ENCODE peak calls at places on chromosomes 4 and X, in five cellular contexts. One of them, this sample, is unnamed.
A peak's percentile ranks its signal among the peaks of the same experiment; 100 is the strongest.

GRCh38 chrX:24838624-24839023 is 144.9 kb downstream of the POLA1 start:
- DNase-seq in right atrium auricular region: no peak
- DNase-seq in pancreas: no peak
- DNase-seq in kidney epithelial cell: no peak
- DNase-seq in colonic mucosa: peak; percentile 21
- DNase-seq in this sample: peak; percentile 54

GRCh38 chrX:153643431-153644351 is 3.3 kb upstream of the DUSP9 start:
- DNase-seq in pancreas: peak; percentile 65
- DNase-seq in right atrium auricular region: no peak
- DNase-seq in colonic mucosa: peak; percentile 12
- DNase-seq in kidney epithelial cell: no peak
- DNase-seq in this sample: no peak

GRCh38 chr4:42843694-42844093 is 48.8 kb upstream of the GRXCR1 start:
- DNase-seq in colonic mucosa: no peak
- DNase-seq in kidney epithelial cell: no peak
- DNase-seq in right atrium auricular region: no peak
- DNase-seq in pancreas: no peak
- DNase-seq in this sample: no peak

GRCh38 chrX:146863566-146863965 is 49.0 kb upstream of the CXorf51A start:
- DNase-seq in colonic mucosa: no peak
- DNase-seq in pancreas: no peak
- DNase-seq in kidney epithelial cell: no peak
- DNase-seq in right atrium auricular region: no peak
- DNase-seq in this sample: no peak

GRCh38 chrX:26203556-26203955 is 11.3 kb downstream of the MAGEB6 start:
- DNase-seq in right atrium auricular region: no peak
- DNase-seq in kidney epithelial cell: no peak
- DNase-seq in colonic mucosa: no peak
- DNase-seq in pancreas: no peak
- DNase-seq in this sample: no peak

GRCh38 chrX:109733658-109734022 is 583 bp upstream of the ACSL4 start:
- DNase-seq in colonic mucosa: no peak
- DNase-seq in kidney epithelial cell: no peak
- DNase-seq in right atrium auricular region: no peak
- DNase-seq in pancreas: no peak
- DNase-seq in this sample: no peak

GRCh38 chr4:98938386-98938785 is 9.5 kb upstream of the EIF4E start:
- DNase-seq in right atrium auricular region: no peak
- DNase-seq in pancreas: no peak
- DNase-seq in colonic mucosa: no peak
- DNase-seq in kidney epithelial cell: no peak
- DNase-seq in this sample: no peak

GRCh38 chr4:91256751-91257150 is 1047.0 kb upstream of the GRID2 start:
- DNase-seq in kidney epithelial cell: no peak
- DNase-seq in pancreas: no peak
- DNase-seq in colonic mucosa: no peak
- DNase-seq in right atrium auricular region: no peak
- DNase-seq in this sample: no peak

GRCh38 chr4:123709336-123709735 is 312.7 kb downstream of the SPRY1 start:
- DNase-seq in colonic mucosa: peak; percentile 20
- DNase-seq in pancreas: no peak
- DNase-seq in kidney epithelial cell: no peak
- DNase-seq in right atrium auricular region: no peak
- DNase-seq in this sample: no peak

GRCh38 chrX:119237526-119238035 is 1.5 kb downstream of the PGRMC1 start:
- DNase-seq in right atrium auricular region: no peak
- DNase-seq in colonic mucosa: no peak
- DNase-seq in kidney epithelial cell: no peak
- DNase-seq in pancreas: no peak
- DNase-seq in this sample: peak; percentile 5

GRCh38 chr4:1511441-1512041 is 105.3 kb upstream of the NKX1-1 start:
- DNase-seq in colonic mucosa: peak; percentile 30
- DNase-seq in right atrium auricular region: peak; percentile 67
- DNase-seq in kidney epithelial cell: no peak
- DNase-seq in pancreas: peak; percentile 40
- DNase-seq in this sample: peak; percentile 22

GRCh38 chr4:88660446-88661294 is 37.0 kb downstream of the NAP1L5 start:
- DNase-seq in colonic mucosa: peak; percentile 29
- DNase-seq in kidney epithelial cell: no peak
- DNase-seq in pancreas: no peak
- DNase-seq in right atrium auricular region: no peak
- DNase-seq in this sample: peak; percentile 19

GRCh38 chr4:162164881-162165528 is 1.2 kb upstream of the FSTL5 start:
- DNase-seq in pancreas: no peak
- DNase-seq in colonic mucosa: no peak
- DNase-seq in kidney epithelial cell: no peak
- DNase-seq in right atrium auricular region: no peak
- DNase-seq in this sample: peak; percentile 7

GRCh38 chr4:159360549-159360948 is 257.7 kb downstream of the RAPGEF2 start:
- DNase-seq in pancreas: no peak
- DNase-seq in right atrium auricular region: no peak
- DNase-seq in kidney epithelial cell: peak; percentile 63
- DNase-seq in colonic mucosa: no peak
- DNase-seq in this sample: no peak

GRCh38 chr4:151304755-151305154 is 20.6 kb downstream of the SH3D19 start:
- DNase-seq in kidney epithelial cell: no peak
- DNase-seq in right atrium auricular region: no peak
- DNase-seq in pancreas: no peak
- DNase-seq in colonic mucosa: no peak
- DNase-seq in this sample: no peak

GRCh38 chr4:84750260-84750955 is 167.5 kb downstream of the CDS1 start:
- DNase-seq in pancreas: no peak
- DNase-seq in kidney epithelial cell: peak; percentile 14
- DNase-seq in right atrium auricular region: no peak
- DNase-seq in colonic mucosa: no peak
- DNase-seq in this sample: peak; percentile 66

GRCh38 chr4:95267081-95267480 is 281.7 kb downstream of the UNC5C start:
- DNase-seq in kidney epithelial cell: peak; percentile 39
- DNase-seq in pancreas: no peak
- DNase-seq in right atrium auricular region: no peak
- DNase-seq in colonic mucosa: no peak
- DNase-seq in this sample: no peak

GRCh38 chr4:95835672-95836071 is 4.2 kb upstream of the PDHA2 start:
- DNase-seq in right atrium auricular region: no peak
- DNase-seq in kidney epithelial cell: no peak
- DNase-seq in pancreas: no peak
- DNase-seq in colonic mucosa: no peak
- DNase-seq in this sample: peak; percentile 3

GRCh38 chr4:26410385-26411293 is 79.6 kb downstream of the CCKAR start:
- DNase-seq in right atrium auricular region: no peak
- DNase-seq in colonic mucosa: peak; percentile 49
- DNase-seq in pancreas: no peak
- DNase-seq in kidney epithelial cell: peak; percentile 14
- DNase-seq in this sample: peak; percentile 59

GRCh38 chr4:139502312-139502946 is 48.5 kb downstream of the RAB33B start:
- DNase-seq in pancreas: no peak
- DNase-seq in kidney epithelial cell: no peak
- DNase-seq in colonic mucosa: no peak
- DNase-seq in right atrium auricular region: no peak
- DNase-seq in this sample: no peak

GRCh38 chr4:80008351-80008750 is 64.7 kb downstream of the ANTXR2 start:
- DNase-seq in kidney epithelial cell: no peak
- DNase-seq in colonic mucosa: no peak
- DNase-seq in right atrium auricular region: no peak
- DNase-seq in pancreas: no peak
- DNase-seq in this sample: no peak
- H3K36me3 ChIP-seq in kidney epithelial cell: no peaks in the 10 kb centered on the region
- H3K36me3 ChIP-seq in colonic mucosa: no peaks in the 10 kb centered on the region
- H3K36me3 ChIP-seq in right atrium auricular region: no peaks in the 10 kb centered on the region
- H3K36me3 ChIP-seq in pancreas: no peaks in the 10 kb centered on the region
- H3K36me3 ChIP-seq in this sample: peaks cover 16% of the 10 kb centered on the region

GRCh38 chr4:7857238-7857701 is 82.4 kb downstream of the AFAP1 start:
- DNase-seq in colonic mucosa: no peak
- DNase-seq in kidney epithelial cell: no peak
- DNase-seq in right atrium auricular region: no peak
- DNase-seq in pancreas: no peak
- DNase-seq in this sample: peak; percentile 89
- H3K36me3 ChIP-seq in colonic mucosa: no peaks in the 10 kb centered on the region
- H3K36me3 ChIP-seq in kidney epithelial cell: no peaks in the 10 kb centered on the region
- H3K36me3 ChIP-seq in right atrium auricular region: peaks cover 22% of the 10 kb centered on the region
- H3K36me3 ChIP-seq in pancreas: no peaks in the 10 kb centered on the region
- H3K36me3 ChIP-seq in this sample: no peaks in the 10 kb centered on the region

DNA sequence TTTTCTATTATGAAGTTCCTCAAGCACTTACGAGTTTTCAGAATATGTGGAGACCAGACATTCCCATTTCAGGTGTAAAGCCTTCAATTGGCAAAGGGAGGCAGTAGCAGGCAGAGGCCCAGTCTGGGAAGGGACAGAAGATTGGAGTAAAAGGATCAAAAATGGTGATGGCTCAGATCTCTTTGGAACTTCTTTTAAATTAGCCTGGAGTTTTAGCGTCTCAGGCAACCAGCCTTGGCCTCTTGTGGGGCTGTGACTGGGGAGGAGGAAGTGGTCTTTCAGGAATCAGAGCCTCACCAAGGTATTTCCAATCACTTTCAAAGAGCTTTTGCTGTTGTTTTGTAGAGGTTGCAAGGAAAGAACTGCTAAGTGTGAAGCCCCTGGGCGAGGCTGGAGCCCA is 239.1 kb downstream of the FRAS1 start:
- DNase-seq in pancreas: no peak
- DNase-seq in kidney epithelial cell: no peak
- DNase-seq in colonic mucosa: no peak
- DNase-seq in right atrium auricular region: no peak
- DNase-seq in this sample: no peak
- H3K36me3 ChIP-seq in pancreas: no peaks in the 10 kb centered on the region
- H3K36me3 ChIP-seq in kidney epithelial cell: no peaks in the 10 kb centered on the region
- H3K36me3 ChIP-seq in colonic mucosa: no peaks in the 10 kb centered on the region
- H3K36me3 ChIP-seq in right atrium auricular region: no peaks in the 10 kb centered on the region
- H3K36me3 ChIP-seq in this sample: no peaks in the 10 kb centered on the region

GRCh38 chr4:40931238-40931637 is 181.5 kb downstream of the NSUN7 start:
- DNase-seq in kidney epithelial cell: no peak
- DNase-seq in right atrium auricular region: no peak
- DNase-seq in colonic mucosa: no peak
- DNase-seq in pancreas: no peak
- DNase-seq in this sample: no peak

GRCh38 chr4:40923326-40924095 is 173.8 kb downstream of the NSUN7 start:
- DNase-seq in colonic mucosa: no peak
- DNase-seq in pancreas: peak; percentile 81
- DNase-seq in right atrium auricular region: no peak
- DNase-seq in kidney epithelial cell: no peak
- DNase-seq in this sample: no peak

GRCh38 chr4:40924096-40924792 is 174.5 kb downstream of the NSUN7 start:
- DNase-seq in kidney epithelial cell: peak; percentile 1
- DNase-seq in right atrium auricular region: peak; percentile 79
- DNase-seq in colonic mucosa: peak; percentile 68
- DNase-seq in pancreas: peak; percentile 72
- DNase-seq in this sample: peak; percentile 64

GRCh38 chr4:40924793-40925117 is 175.0 kb downstream of the NSUN7 start:
- DNase-seq in colonic mucosa: no peak
- DNase-seq in kidney epithelial cell: no peak
- DNase-seq in right atrium auricular region: no peak
- DNase-seq in pancreas: no peak
- DNase-seq in this sample: no peak

DNA sequence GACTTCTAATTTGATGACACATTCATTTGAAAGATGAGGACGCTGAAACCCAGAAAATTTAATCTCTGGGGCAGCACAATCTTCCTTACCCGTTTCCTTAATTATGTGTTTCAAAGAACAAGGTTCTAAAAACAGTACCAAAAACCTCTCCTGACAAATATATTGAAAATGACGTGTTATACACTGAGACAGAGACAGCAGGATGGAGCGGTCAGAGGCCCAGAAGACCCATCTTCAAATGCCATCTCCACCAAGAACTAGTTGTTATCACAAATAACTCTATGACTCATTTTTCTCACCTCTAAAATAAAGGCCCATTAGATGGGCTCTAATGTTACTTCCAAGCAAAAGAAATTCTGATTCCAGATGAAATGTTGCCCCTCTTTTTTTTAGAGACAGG is 177.4 kb downstream of the NSUN7 start:
- DNase-seq in colonic mucosa: no peak
- DNase-seq in kidney epithelial cell: no peak
- DNase-seq in pancreas: no peak
- DNase-seq in right atrium auricular region: no peak
- DNase-seq in this sample: no peak
- H3K36me3 ChIP-seq in colonic mucosa: no peaks in the 10 kb centered on the region
- H3K36me3 ChIP-seq in kidney epithelial cell: no peaks in the 10 kb centered on the region
- H3K36me3 ChIP-seq in pancreas: no peaks in the 10 kb centered on the region
- H3K36me3 ChIP-seq in right atrium auricular region: no peaks in the 10 kb centered on the region
- H3K36me3 ChIP-seq in this sample: no peaks in the 10 kb centered on the region

DNA sequence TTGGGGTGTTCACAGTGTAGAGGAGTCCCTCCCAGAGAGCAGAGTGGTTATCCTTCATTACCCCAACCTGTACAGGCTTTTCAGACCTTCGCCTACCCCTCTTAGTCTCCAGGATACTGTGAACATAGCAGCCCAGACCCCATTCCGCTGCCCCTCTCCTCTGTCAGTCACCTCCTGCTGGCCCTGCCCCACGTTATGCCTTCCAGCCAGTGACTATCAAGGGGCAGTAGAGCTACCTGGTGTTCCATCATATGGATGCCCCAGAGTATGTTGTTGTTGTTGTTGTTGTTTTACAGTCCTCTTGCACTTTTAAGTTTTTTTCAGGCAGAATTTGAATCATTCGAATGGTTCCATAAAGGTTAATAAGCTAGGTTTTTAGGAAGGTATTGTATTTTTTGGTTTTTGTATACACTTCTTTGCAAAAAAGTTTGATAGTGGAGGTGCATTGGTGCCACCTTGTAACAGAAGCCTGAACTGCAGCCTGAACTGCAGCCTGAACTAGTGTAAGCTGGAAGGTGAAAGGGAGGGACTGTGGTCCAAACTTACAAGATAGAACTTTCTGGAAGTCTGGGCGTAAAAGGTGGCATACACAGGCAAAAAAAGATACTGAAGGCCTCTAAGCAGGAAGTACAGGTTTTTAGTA is 101.4 kb upstream of the RAB40AL start:
- DNase-seq in right atrium auricular region: no peak
- DNase-seq in kidney epithelial cell: no peak
- DNase-seq in pancreas: no peak
- DNase-seq in colonic mucosa: no peak
- DNase-seq in this sample: peak; percentile 5
- H3K36me3 ChIP-seq in right atrium auricular region: no peaks in the 10 kb centered on the region
- H3K36me3 ChIP-seq in kidney epithelial cell: no peaks in the 10 kb centered on the region
- H3K36me3 ChIP-seq in pancreas: no peaks in the 10 kb centered on the region
- H3K36me3 ChIP-seq in colonic mucosa: no peaks in the 10 kb centered on the region
- H3K36me3 ChIP-seq in this sample: no peaks in the 10 kb centered on the region

This sample was measured in cardiac muscle cell.